ENCODE peak calls at places on chromosomes 7 and 10, in six cellular contexts. L is iris pigment epithelial cell, N is GM12878, E is head of caudate nucleus, W is NCI-H1694, F is mucosa of descending colon. D is an unnamed sample.

GRCh38 chr10:125878957-125879835 is 1.9 kb downstream of the DHX32 start:
- DNase-seq in W (no peak), F (no peak), E (no peak), L (peak; percentile 94), N (no peak), D (no peak)

GRCh38 chr7:44823266-44823781 is 24.6 kb downstream of the H2AZ2 start:
- DNase-seq in L (no peak), N (no peak), E (no peak), W (no peak), F (no peak), D (no peak)

GRCh38 chr10:86662186-86663045 is 5.9 kb upstream of the LDB3 start:
- DNase-seq in N (no peak), F (no peak), W (no peak), E (no peak), L (no peak), D (no peak)

GRCh38 chr10:74502963-74503608 is 323.3 kb upstream of the KAT6B start:
- DNase-seq in E (no peak), N (peak; percentile 9), L (peak; percentile 78), F (no peak), W (no peak), D (no peak)

GRCh38 chr7:44787762-44788161 is 8.7 kb upstream of the PPIA start:
- DNase-seq in E (no peak), L (no peak), W (no peak), F (no peak), N (no peak), D (no peak)

GRCh38 chr7:156458011-156458410 is 182.6 kb upstream of the RNF32 start:
- DNase-seq in N (no peak), W (no peak), E (no peak), F (no peak), L (no peak), D (no peak)

GRCh38 chr10:37490266-37490665 is 364.9 kb downstream of the ANKRD30A start:
- DNase-seq in E (no peak), F (no peak), W (no peak), N (no peak), L (no peak), D (no peak)

GRCh38 chr7:80618105-80618504 is 20.3 kb upstream of the CD36 start:
- DNase-seq in N (no peak), L (no peak), W (no peak), F (no peak), E (no peak), D (peak; percentile 7)

GRCh38 chr10:79045566-79046175 is 23.1 kb upstream of the ZMIZ1 start:
- DNase-seq in N (no peak), L (no peak), E (peak; percentile 4), W (no peak), F (no peak), D (no peak)

GRCh38 chr10:109931153-109931552 is 7.8 kb upstream of the XPNPEP1 start:
- DNase-seq in W (peak; percentile 37), L (no peak), E (no peak), F (no peak), N (no peak), D (peak; percentile 63)

GRCh38 chr7:16028103-16028502 is 341.6 kb upstream of the MEOX2 start:
- DNase-seq in W (no peak), F (peak; percentile 3), E (no peak), N (no peak), L (peak; percentile 93), D (no peak)

GRCh38 chr7:25613912-25614311 is 385.6 kb upstream of the NPVF start:
- DNase-seq in F (no peak), W (no peak), N (no peak), E (no peak), L (no peak), D (no peak)

GRCh38 chr10:22681301-22681700 is 33.1 kb downstream of the PIP4K2A start:
- DNase-seq in L (no peak), E (no peak), W (no peak), N (no peak), F (no peak), D (no peak)